ENCODE peak calls at places on chromosomes 6 and 20, in ten cellular contexts. F, G, M, J, N, U, C, D, S and R are unnamed samples.

GRCh38 chr6:142960098-142960497 is 15.1 kb upstream of the HIVEP2 start:
- DNase-seq in F (no peak), G (no peak), M (no peak), J (no peak), N (no peak), U (no peak), C (no peak), D (no peak), S (no peak), R (no peak)

GRCh38 chr6:38567436-38567835 is 72.3 kb downstream of the BTBD9 start:
- DNase-seq in F (peak), G (no peak), M (no peak), J (peak), N (no peak), U (no peak), C (peak), D (peak), S (peak), R (peak)

GRCh38 chr6:165843121-165843520 is 180.1 kb upstream of the PDE10A start:
- DNase-seq in F (no peak), G (no peak), M (no peak), J (no peak), N (no peak), U (no peak), C (peak), D (peak), S (no peak), R (no peak)

GRCh38 chr6:454148-454991 is 62.8 kb downstream of the IRF4 start:
- DNase-seq in F (no peak), G (no peak), M (no peak), J (no peak), N (no peak), U (no peak), C (no peak), D (no peak), S (no peak), R (no peak)

GRCh38 chr6:109441069-109441816 is 719 bp downstream of the SMPD2 start:
- DNase-seq in F (no peak), G (peak), M (peak), J (peak), N (peak), U (peak), C (no peak), D (peak), S (no peak), R (peak)

GRCh38 chr6:2155206-2155605 is 90.2 kb downstream of the GMDS start:
- DNase-seq in F (no peak), G (no peak), M (no peak), J (no peak), N (no peak), U (no peak), C (no peak), D (no peak), S (no peak), R (no peak)

GRCh38 chr20:51934301-51935002 is 132.1 kb upstream of the SALL4 start:
- DNase-seq in F (no peak), G (no peak), M (no peak), J (no peak), N (no peak), U (no peak), C (no peak), D (no peak), S (no peak), R (no peak)

GRCh38 chr6:88050140-88050818 is 2.6 kb downstream of the SPACA1 start:
- DNase-seq in F (no peak), G (no peak), M (no peak), J (no peak), N (no peak), U (no peak), C (no peak), D (no peak), S (no peak), R (no peak)

GRCh38 chr6:34360556-34360955 is 31.9 kb downstream of the NUDT3 start:
- DNase-seq in F (no peak), G (no peak), M (no peak), J (no peak), N (no peak), U (no peak), C (no peak), D (no peak), S (no peak), R (no peak)

GRCh38 chr6:19013011-19013410 is 625.9 kb downstream of the RNF144B start:
- DNase-seq in F (no peak), G (no peak), M (no peak), J (no peak), N (no peak), U (no peak), C (no peak), D (no peak), S (no peak), R (no peak)

GRCh38 chr6:166419268-166419667 is 36.5 kb upstream of the MPC1 start:
- DNase-seq in F (no peak), G (no peak), M (no peak), J (no peak), N (no peak), U (no peak), C (no peak), D (peak), S (no peak), R (no peak)

DNA sequence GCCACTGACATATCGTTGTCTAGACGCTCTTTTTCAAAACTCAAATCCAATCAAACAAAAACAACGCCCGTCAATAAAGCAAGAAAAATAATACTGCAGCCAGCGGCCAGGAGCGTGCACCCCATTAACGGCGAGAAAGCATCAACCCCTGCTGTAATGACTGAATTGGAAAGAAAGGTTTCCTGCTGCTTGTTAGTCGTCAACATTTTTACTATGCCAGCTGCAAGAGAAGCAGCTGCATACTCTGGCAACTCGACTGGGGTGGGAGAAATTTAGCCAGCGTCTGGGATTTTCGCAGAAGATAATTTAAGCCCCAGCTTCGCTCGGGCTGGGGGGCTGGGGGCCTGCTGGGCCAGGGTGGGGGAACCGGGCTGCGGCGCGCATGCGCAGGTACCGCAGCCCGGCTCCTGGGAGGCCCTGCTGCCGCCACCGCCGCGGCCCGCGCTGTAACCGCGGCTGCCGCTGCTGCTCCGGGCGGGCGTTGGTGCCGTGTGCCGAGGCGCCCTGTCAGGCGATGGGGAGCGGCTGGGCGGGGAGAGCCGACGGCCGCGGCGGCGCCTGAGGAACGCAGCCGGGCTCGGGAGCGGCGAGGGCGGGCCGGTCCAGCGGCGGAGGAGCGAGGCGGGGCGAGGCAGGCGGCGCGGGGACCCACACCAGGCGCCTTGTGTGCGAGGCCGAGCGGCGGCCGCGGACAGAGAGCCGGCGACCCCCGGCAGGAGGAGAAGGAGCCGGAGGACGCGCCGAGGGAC is 732 bp upstream of the STXBP5 start:
- DNase-seq in F (peak), G (peak), M (peak), J (peak), N (peak), U (peak), C (no peak), D (peak), S (peak), R (peak)
- TF ChIP-seq POLR2A in F (peak), G (peak), M (peak), J (no peak), N (no peak), U (no peak), C (no peak), D (peak), S (peak), R (peak)

GRCh38 chr6:78835817-78836216 is 31.5 kb upstream of the IRAK1BP1 start:
- DNase-seq in F (no peak), G (no peak), M (no peak), J (no peak), N (no peak), U (no peak), C (no peak), D (no peak), S (no peak), R (no peak)
- TF ChIP-seq CTCF in F (no peak), G (no peak), M (peak), J (no peak), N (no peak), U (no peak), C (peak), D (no peak), S (no peak), R (no peak)

DNA sequence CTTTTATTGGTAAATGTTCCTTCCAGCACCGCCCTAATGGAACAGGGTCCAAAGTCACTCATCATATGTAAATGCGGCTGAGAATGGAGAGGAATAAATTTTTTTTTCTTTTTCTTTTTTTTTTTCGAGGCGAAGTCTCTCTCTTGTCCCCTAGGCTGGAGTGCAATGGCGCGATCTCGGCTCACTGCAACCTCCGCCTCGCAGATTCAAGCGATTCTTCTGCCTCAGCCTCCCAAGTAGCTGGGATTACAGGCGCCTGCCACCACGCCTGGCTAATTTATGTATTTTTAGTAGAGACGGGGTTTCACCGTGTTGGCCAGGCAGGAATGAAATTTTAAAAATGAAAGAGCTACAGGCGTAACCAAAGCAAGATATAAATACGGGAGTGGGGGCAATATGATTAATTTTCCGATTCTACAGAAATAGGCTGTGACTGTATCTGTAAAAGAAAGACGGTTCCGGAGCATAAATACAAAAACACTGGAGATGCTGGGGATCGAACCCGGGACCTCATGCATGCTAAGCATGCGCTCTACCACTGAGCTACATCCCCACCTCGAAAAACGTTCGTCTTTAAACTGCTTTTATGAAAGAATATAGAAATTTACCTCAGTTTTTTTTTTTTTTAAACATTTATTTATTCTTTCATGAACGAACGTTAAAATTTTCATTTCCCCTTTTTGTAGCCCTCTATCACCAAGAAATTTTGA is 132.2 kb downstream of the GPX5 start:
- DNase-seq in F (no peak), G (peak), M (peak), J (no peak), N (no peak), U (peak), C (no peak), D (peak), S (no peak), R (peak)
- TF ChIP-seq EP300 in F (no peak), G (no peak), M (no peak), J (no peak), N (no peak), U (peak), C (no peak), D (no peak), S (no peak), R (no peak)

GRCh38 chr6:8017705-8018104 is 46.5 kb downstream of the BLOC1S5 start:
- DNase-seq in F (no peak), G (no peak), M (no peak), J (no peak), N (no peak), U (no peak), C (no peak), D (no peak), S (no peak), R (no peak)

GRCh38 chr6:8013763-8014162 is 50.4 kb downstream of the BLOC1S5 start:
- DNase-seq in F (no peak), G (no peak), M (no peak), J (no peak), N (no peak), U (no peak), C (no peak), D (no peak), S (no peak), R (no peak)

GRCh38 chr6:8014947-8015346 is 49.2 kb downstream of the BLOC1S5 start:
- DNase-seq in F (no peak), G (peak), M (no peak), J (no peak), N (no peak), U (no peak), C (no peak), D (no peak), S (no peak), R (no peak)

GRCh38 chr6:8020083-8020482 is 44.1 kb downstream of the BLOC1S5 start:
- DNase-seq in F (no peak), G (no peak), M (no peak), J (no peak), N (no peak), U (no peak), C (no peak), D (no peak), S (no peak), R (no peak)

DNA sequence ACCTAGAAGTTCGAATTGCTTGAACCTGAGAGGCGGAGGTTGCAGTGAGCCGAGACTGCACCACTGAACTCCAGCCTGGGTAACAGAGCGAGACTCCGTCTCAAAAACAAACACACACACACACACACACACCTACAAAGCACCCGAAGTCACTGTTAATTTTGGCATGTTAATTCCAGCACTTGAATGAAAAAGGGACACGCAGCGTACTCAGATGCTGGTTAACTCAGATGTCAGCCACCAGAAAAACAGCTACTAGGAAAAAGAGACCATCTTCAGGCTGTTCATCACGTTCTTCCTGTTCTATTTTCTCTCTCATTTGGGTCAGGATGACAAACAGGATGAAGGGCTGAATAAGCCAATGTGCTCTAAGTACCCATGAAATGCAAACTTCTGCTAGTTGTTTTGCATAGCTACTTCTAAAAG is 46.9 kb downstream of the BLOC1S5 start:
- DNase-seq in F (no peak), G (no peak), M (no peak), J (no peak), N (no peak), U (no peak), C (no peak), D (no peak), S (no peak), R (no peak)
- TF ChIP-seq POLR2A in F (no peak), G (no peak), M (no peak), J (no peak), N (no peak), U (no peak), C (no peak), D (no peak), S (no peak), R (no peak)

GRCh38 chr20:23200914-23201313 is 114.8 kb upstream of the CD93 start:
- DNase-seq in F (no peak), G (peak), M (peak), J (peak), N (peak), U (peak), C (no peak), D (peak), S (no peak), R (no peak)
- TF ChIP-seq CTCF in F (peak), G (peak), M (peak), J (no peak), N (peak), U (peak), C (peak), D (peak), S (no peak), R (no peak)

GRCh38 chr6:71349976-71350615 is 61.5 kb downstream of the OGFRL1 start:
- DNase-seq in F (no peak), G (no peak), M (no peak), J (no peak), N (no peak), U (no peak), C (no peak), D (no peak), S (no peak), R (no peak)
- TF ChIP-seq EP300 in F (no peak), G (no peak), M (no peak), J (no peak), N (no peak), U (no peak), C (no peak), D (no peak), S (peak), R (no peak)

DNA sequence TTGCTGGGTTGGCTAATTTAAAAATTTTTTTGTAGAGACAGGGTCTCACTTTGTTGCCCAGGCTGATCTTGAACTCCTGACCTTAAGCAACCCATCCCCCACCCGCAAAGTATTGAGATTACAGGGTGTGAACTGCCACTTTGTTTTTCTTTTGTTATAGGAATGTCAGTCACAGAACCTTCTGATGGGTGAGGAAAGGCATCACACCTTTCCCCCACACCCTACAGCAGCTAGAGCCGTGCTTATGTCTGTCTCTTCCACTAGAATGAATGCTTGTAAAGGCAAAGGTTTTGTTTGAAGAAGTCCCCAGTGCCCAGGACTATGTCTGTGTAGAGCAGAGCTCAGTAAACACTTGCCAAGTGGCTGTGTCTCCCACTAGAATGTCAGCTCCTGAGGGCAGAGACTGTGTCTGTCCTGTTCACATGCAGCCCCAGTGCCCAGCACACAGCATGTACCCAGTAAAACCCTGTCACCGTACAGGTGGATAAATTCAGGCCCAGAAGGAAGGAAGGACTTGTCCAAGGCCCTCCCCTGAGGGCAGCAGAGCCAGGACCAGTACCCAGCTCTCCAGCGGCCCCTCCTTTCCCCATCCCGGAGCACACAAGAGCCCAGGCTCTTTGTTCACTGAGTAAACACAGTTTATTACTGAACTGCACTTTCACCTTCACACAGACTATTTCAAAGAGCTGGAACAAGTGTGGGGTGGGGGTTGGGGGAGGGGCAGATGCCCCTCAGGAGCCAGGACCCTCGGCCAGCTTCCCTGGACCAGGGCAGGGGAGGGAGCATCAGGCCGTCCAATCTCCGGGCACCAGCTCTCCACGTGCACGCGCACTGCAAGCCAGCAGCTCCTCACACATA is 26.4 kb downstream of the COX4I2 start:
- DNase-seq in F (no peak), G (peak), M (no peak), J (peak), N (peak), U (no peak), C (no peak), D (peak), S (no peak), R (no peak)
- TF ChIP-seq POLR2A in F (no peak), G (peak), M (no peak), J (no peak), N (no peak), U (no peak), C (no peak), D (peak), S (no peak), R (no peak)

GRCh38 chr20:34165246-34165645 is 53.2 kb upstream of the EIF2S2 start:
- DNase-seq in F (no peak), G (no peak), M (no peak), J (no peak), N (no peak), U (no peak), C (no peak), D (no peak), S (no peak), R (no peak)

GRCh38 chr20:34164569-34164968 is 52.5 kb upstream of the EIF2S2 start:
- DNase-seq in F (no peak), G (no peak), M (no peak), J (no peak), N (no peak), U (no peak), C (no peak), D (no peak), S (no peak), R (no peak)

GRCh38 chr20:34163316-34163715 is 51.3 kb upstream of the EIF2S2 start:
- DNase-seq in F (no peak), G (no peak), M (no peak), J (no peak), N (no peak), U (no peak), C (no peak), D (no peak), S (no peak), R (no peak)
- TF ChIP-seq CTCF in F (no peak), G (no peak), M (no peak), J (no peak), N (no peak), U (no peak), C (no peak), D (no peak), S (no peak), R (no peak)